ENCODE peak calls at places on chromosomes 12 and 14, in six cellular contexts. N, T, M, H, E and Y are unnamed samples.

GRCh38 chr12:122354958-122355641 is 67.4 kb downstream of the CLIP1 start:
- DNase-seq in N (no peak), H (no peak), M (no peak), E (no peak), T (no peak), Y (no peak)

GRCh38 chr14:42617005-42617404 is 1010.3 kb downstream of the LRFN5 start:
- DNase-seq in N (no peak), H (no peak), T (no peak), M (no peak), E (no peak), Y (no peak)

GRCh38 chr14:72154645-72155378 is 222.6 kb downstream of the RGS6 start:
- DNase-seq in T (no peak), E (no peak), H (no peak), M (no peak), N (no peak), Y (no peak)

GRCh38 chr12:56336361-56337167 is 2.1 kb upstream of the IL23A start:
- DNase-seq in H (no peak), N (no peak), E (no peak), T (no peak), M (no peak), Y (no peak)

GRCh38 chr14:74572829-74573360 is 39.1 kb downstream of the LTBP2 start:
- DNase-seq in E (no peak), T (no peak), M (no peak), H (no peak), N (no peak), Y (no peak)

GRCh38 chr14:68269136-68269535 is 449.6 kb downstream of the RAD51B start:
- DNase-seq in T (no peak), N (no peak), H (peak; percentile 54), E (no peak), M (no peak), Y (no peak)

GRCh38 chr12:10641735-10642500 is 28.5 kb upstream of the MAGOHB start:
- DNase-seq in E (no peak), M (no peak), N (no peak), H (peak; percentile 76), T (no peak), Y (no peak)

GRCh38 chr14:91511014-91511466 is 930 bp upstream of the PPP4R3A start:
- DNase-seq in E (no peak), H (no peak), M (peak; percentile 18), T (no peak), N (no peak), Y (no peak)

GRCh38 chr12:120264511-120265202 is 873 bp downstream of the PXN start:
- DNase-seq in H (no peak), M (no peak), E (no peak), T (peak; percentile 27), N (peak; percentile 55), Y (no peak)

GRCh38 chr12:101793401-101793800 is 37.4 kb downstream of the GNPTAB start:
- DNase-seq in E (no peak), T (no peak), M (no peak), N (no peak), H (peak; percentile 78), Y (no peak)

GRCh38 chr12:71682466-71682865 is 3.4 kb upstream of the TMEM19 start:
- DNase-seq in E (no peak), M (no peak), H (no peak), N (no peak), T (no peak), Y (no peak)

GRCh38 chr14:104885973-104886689 is 21.1 kb downstream of the CEP170B start:
- DNase-seq in N (no peak), E (no peak), M (no peak), H (no peak), T (peak; percentile 3), Y (peak; percentile 85)

GRCh38 chr14:91888641-91889476 is 21.5 kb upstream of the TC2N start:
- DNase-seq in H (peak; percentile 39), M (no peak), E (no peak), N (peak; percentile 80), T (no peak), Y (no peak)

GRCh38 chr12:46674126-46674525 is 151.7 kb downstream of the SLC38A4 start:
- DNase-seq in E (no peak), H (no peak), T (no peak), M (no peak), N (no peak), Y (no peak)

GRCh38 chr14:32150392-32150791 is 51.5 kb upstream of the RNU6-7 start:
- DNase-seq in M (no peak), E (no peak), H (no peak), T (no peak), N (no peak), Y (no peak)
- H3K27ac ChIP-seq in M (no peak overlapping the region), E (no peak overlapping the region), H (no peak overlapping the region), T (no peak overlapping the region), N (no peak overlapping the region), Y (no peak overlapping the region)

GRCh38 chr14:70642313-70643235 is 858 bp downstream of the TTC9 start:
- DNase-seq in T (no peak), M (no peak), E (peak; percentile 66), N (no peak), H (peak; percentile 10), Y (peak; percentile 79)

GRCh38 chr14:70640938-70641547 is 673 bp upstream of the TTC9 start:
- DNase-seq in T (no peak), H (peak; percentile 43), N (no peak), E (peak; percentile 76), M (peak; percentile 24), Y (peak; percentile 76)

GRCh38 chr14:70644016-70644415 is 2.3 kb downstream of the TTC9 start:
- DNase-seq in N (no peak), T (no peak), M (no peak), E (no peak), H (no peak), Y (no peak)

GRCh38 chr14:70638416-70638815 is 3.3 kb upstream of the TTC9 start:
- DNase-seq in M (no peak), T (no peak), N (no peak), E (no peak), H (no peak), Y (no peak)

GRCh38 chr14:70641548-70642312 is at the start of gene TTC9:
- DNase-seq in H (peak; percentile 37), E (peak; percentile 76), M (peak; percentile 48), N (no peak), T (no peak), Y (peak; percentile 89)
- H3K27me3 ChIP-seq in H (peaks cover 75% of the 10 kb centered on the region), E (peaks cover 6% of the 10 kb centered on the region), M (peaks cover 19% of the 10 kb centered on the region), N (no peaks in the 10 kb centered on the region), T (peaks cover 50% of the 10 kb centered on the region), Y (peaks cover 9% of the 10 kb centered on the region)

DNA sequence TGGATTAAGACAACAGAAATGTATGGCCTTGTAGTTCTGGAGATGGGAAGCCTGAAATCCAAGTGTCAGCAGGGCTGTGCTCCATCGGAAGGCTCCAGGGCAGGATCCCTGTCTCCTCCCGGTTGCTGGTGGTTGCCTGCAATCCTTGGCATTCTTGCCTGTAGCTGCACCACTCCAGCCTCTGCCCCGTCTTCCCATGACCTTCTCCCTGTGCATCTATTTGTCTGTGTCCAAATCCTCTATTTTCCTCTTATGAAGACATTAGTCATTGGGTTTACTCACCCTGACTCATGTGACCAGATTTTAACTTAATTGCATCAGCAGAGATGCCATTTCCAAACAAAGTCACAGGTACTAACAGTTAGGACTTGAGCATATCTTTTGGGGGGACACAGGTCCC is 15.1 kb downstream of the TUNAR start:
- DNase-seq in M (no peak), N (no peak), H (peak; percentile 92), E (no peak), T (no peak), Y (no peak)
- H3K27ac ChIP-seq in M (no peak overlapping the region), N (no peak overlapping the region), H (peak overlapping the region; percentile 55), E (no peak overlapping the region), T (no peak overlapping the region), Y (no peak overlapping the region)

GRCh38 chr14:60658909-60659585 is 9.8 kb upstream of the SIX1 start:
- DNase-seq in H (no peak), E (no peak), N (no peak), M (peak; percentile 14), T (no peak), Y (no peak)
- H3K27me3 ChIP-seq in H (no peaks in the 10 kb centered on the region), E (peaks cover 72% of the 10 kb centered on the region), N (peaks cover 4% of the 10 kb centered on the region), M (peaks cover 51% of the 10 kb centered on the region), T (peaks cover 100% of the 10 kb centered on the region), Y (peaks cover 100% of the 10 kb centered on the region)

GRCh38 chr14:96727076-96727475 is 70.1 kb upstream of the VRK1 start:
- DNase-seq in N (no peak), T (no peak), H (no peak), M (no peak), E (no peak), Y (no peak)
- H3K27ac ChIP-seq in N (no peak overlapping the region), T (no peak overlapping the region), H (no peak overlapping the region), M (no peak overlapping the region), E (no peak overlapping the region), Y (no peak overlapping the region)

GRCh38 chr12:90124289-90124688 is 415.7 kb upstream of the ATP2B1 start:
- DNase-seq in M (no peak), H (peak; percentile 30), E (no peak), T (no peak), N (no peak), Y (no peak)

GRCh38 chr12:90124914-90125313 is 416.3 kb upstream of the ATP2B1 start:
- DNase-seq in M (no peak), E (no peak), T (no peak), N (no peak), H (no peak), Y (no peak)

GRCh38 chr12:90129369-90130030 is 420.9 kb upstream of the ATP2B1 start:
- DNase-seq in T (no peak), N (no peak), M (no peak), H (no peak), E (no peak), Y (no peak)

GRCh38 chr12:90126125-90126524 is 417.5 kb upstream of the ATP2B1 start:
- DNase-seq in H (no peak), N (no peak), M (no peak), E (no peak), T (no peak), Y (no peak)

GRCh38 chr12:90128526-90128925 is 419.9 kb upstream of the ATP2B1 start:
- DNase-seq in M (no peak), T (no peak), H (no peak), E (no peak), N (no peak), Y (no peak)
- H3K27me3 ChIP-seq in M (no peaks in the 10 kb centered on the region), T (no peaks in the 10 kb centered on the region), H (no peaks in the 10 kb centered on the region), E (no peaks in the 10 kb centered on the region), N (no peaks in the 10 kb centered on the region), Y (no peaks in the 10 kb centered on the region)

GRCh38 chr14:101721951-101722661 is 39.4 kb upstream of the PPP2R5C start:
- DNase-seq in N (no peak), H (peak; percentile 75), M (no peak), T (peak; percentile 29), E (no peak), Y (no peak)
- H3K27ac ChIP-seq in N (no peak overlapping the region), H (no peak overlapping the region), M (no peak overlapping the region), T (no peak overlapping the region), E (peak overlapping the region; percentile 68), Y (peak overlapping the region; percentile 81)